ENCODE peak calls at places on chromosomes 6 and 20, in nine cellular contexts. B is WTC11; D is HuH-7.5; G is NCI-H1105; V is iris pigment epithelial cell; P is CD4-positive, CD25-positive, alpha-beta regulatory T cell; E is skeletal muscle cell; S is lung; Z is HS-27A. Y is an unnamed sample.

GRCh38 chr6:32761084-32761483 is 2.2 kb downstream of the HLA-DQB2 start:
- DNase-seq in G (no peak), Z (no peak), E (no peak), V (no peak), P (no peak), D (no peak), B (no peak), S (no peak), Y (peak; percentile 6)

GRCh38 chr20:2295886-2296544 is at the start of gene TGM3:
- DNase-seq in B (no peak), Z (no peak), P (no peak), D (no peak), S (no peak), E (no peak), V (no peak), G (no peak), Y (no peak)

GRCh38 chr6:69489970-69490369 is 306.8 kb downstream of the LMBRD1 start:
- DNase-seq in D (no peak), V (no peak), P (no peak), E (no peak), B (no peak), G (no peak), Z (no peak), S (no peak), Y (no peak)

GRCh38 chr6:47447726-47448125 is 29.9 kb upstream of the CD2AP start:
- DNase-seq in P (no peak), S (no peak), B (no peak), E (no peak), Z (no peak), G (no peak), V (no peak), D (no peak), Y (no peak)

GRCh38 chr6:157267654-157268053 is 55.7 kb downstream of the TMEM242 start:
- DNase-seq in E (no peak), Z (no peak), B (no peak), G (no peak), D (no peak), V (no peak), P (no peak), S (no peak), Y (no peak)

GRCh38 chr6:38239719-38240451 is 399.8 kb downstream of the BTBD9 start:
- DNase-seq in B (no peak), D (no peak), V (peak; percentile 43), Z (peak; percentile 57), G (no peak), E (no peak), S (no peak), P (no peak), Y (peak; percentile 82)

GRCh38 chr6:138948780-138949179 is 39.3 kb downstream of the REPS1 start:
- DNase-seq in D (no peak), E (no peak), S (no peak), B (no peak), Z (no peak), G (no peak), P (no peak), V (no peak), Y (no peak)

GRCh38 chr20:51796332-51796731 is 6.0 kb downstream of the SALL4 start:
- DNase-seq in B (no peak), Z (no peak), D (no peak), S (no peak), E (no peak), V (no peak), G (no peak), P (no peak), Y (no peak)

GRCh38 chr6:44400572-44400971 is 13.1 kb downstream of the CDC5L start:
- DNase-seq in D (no peak), B (no peak), P (no peak), G (no peak), E (no peak), Z (no peak), S (no peak), V (no peak), Y (no peak)

GRCh38 chr6:36114798-36115408 is 15.4 kb upstream of the MAPK13 start:
- DNase-seq in V (no peak), E (no peak), D (no peak), P (peak; percentile 74), Z (no peak), B (no peak), S (no peak), G (no peak), Y (no peak)

GRCh38 chr6:168545428-168545827 is 104.4 kb downstream of the SMOC2 start:
- DNase-seq in B (no peak), G (no peak), E (no peak), Z (no peak), V (no peak), P (no peak), S (no peak), D (no peak), Y (no peak)

GRCh38 chr6:150857062-150857905 is 8.2 kb upstream of the MTHFD1L start:
- DNase-seq in G (no peak), Z (peak; percentile 91), E (peak; percentile 97), D (no peak), V (peak; percentile 99), P (no peak), S (peak; percentile 32), B (no peak), Y (peak; percentile 83)

GRCh38 chr20:35326021-35326731 is 34.0 kb upstream of the FAM83C start:
- DNase-seq in Z (no peak), E (no peak), B (no peak), D (no peak), V (peak; percentile 55), G (no peak), S (no peak), P (no peak), Y (no peak)

GRCh38 chr6:43432009-43432945 is 4.9 kb downstream of the ABCC10 start:
- DNase-seq in V (no peak), G (no peak), S (no peak), D (no peak), Z (no peak), P (no peak), B (no peak), E (no peak), Y (no peak)

GRCh38 chr6:56314683-56315523 is 67.5 kb upstream of the COL21A1 start:
- DNase-seq in Z (no peak), S (no peak), G (peak; percentile 25), E (no peak), P (peak; percentile 8), B (peak; percentile 48), D (peak; percentile 5), V (peak; percentile 38), Y (peak; percentile 61)

GRCh38 chr6:44131880-44132279 is 4.5 kb downstream of the TMEM63B start:
- DNase-seq in B (peak; percentile 44), D (no peak), S (no peak), P (no peak), V (no peak), E (no peak), Z (no peak), G (peak; percentile 8), Y (no peak)